ENCODE peak calls at places on chromosomes 16 and 17, in four cellular contexts. N, H, Z and T are unnamed samples.

GRCh38 chr16:73179671-73180370 is 131.9 kb upstream of the ZFHX3 start:
- DNase-seq in N (no peak), H (no peak), Z (no peak), T (no peak)

GRCh38 chr17:15279011-15279477 is 13.9 kb upstream of the PMP22 start:
- DNase-seq in N (no peak), H (peak; percentile 96), Z (no peak), T (no peak)

GRCh38 chr17:46099865-46100264 is 93.4 kb downstream of the KANSL1 start:
- DNase-seq in N (no peak), H (no peak), Z (no peak), T (no peak)

GRCh38 chr16:49889725-49890397 is 33.9 kb upstream of the ZNF423 start:
- DNase-seq in N (no peak), H (no peak), Z (no peak), T (no peak)

GRCh38 chr16:79982356-79982755 is 381.8 kb upstream of the MAF start:
- DNase-seq in N (no peak), H (no peak), Z (no peak), T (no peak)

GRCh38 chr17:82665226-82665625 is 17.0 kb upstream of the WDR45B start:
- DNase-seq in N (no peak), H (no peak), Z (no peak), T (no peak)

GRCh38 chr17:67606471-67606870 is 111.3 kb upstream of the NOL11 start:
- DNase-seq in N (no peak), H (no peak), Z (peak; percentile 38), T (no peak)

GRCh38 chr17:60630352-60630751 is 30.4 kb downstream of the PPM1D start:
- DNase-seq in N (no peak), H (no peak), Z (peak; percentile 38), T (no peak)

GRCh38 chr16:50802000-50802399 is 60.1 kb downstream of the CYLD start:
- DNase-seq in N (peak; percentile 70), H (no peak), Z (no peak), T (no peak)

GRCh38 chr17:73552300-73553088 is 91.8 kb downstream of the SDK2 start:
- DNase-seq in N (no peak), H (no peak), Z (no peak), T (peak; percentile 67)

GRCh38 chr17:67718325-67718941 is 697 bp downstream of the NOL11 start:
- DNase-seq in N (no peak), H (peak; percentile 32), Z (peak; percentile 5), T (no peak)

GRCh38 chr17:16363749-16364536 is 10.7 kb upstream of the CENPV start:
- DNase-seq in N (peak; percentile 94), H (peak; percentile 84), Z (peak; percentile 89), T (peak; percentile 81)

GRCh38 chr16:20678242-20678641 is 19.2 kb downstream of the ACSM1 start:
- DNase-seq in N (no peak), H (no peak), Z (no peak), T (no peak)

GRCh38 chr16:67915831-67916723 is 15.6 kb downstream of the CTRL start:
- DNase-seq in N (no peak), H (no peak), Z (no peak), T (no peak)

GRCh38 chr17:68533887-68534700 is 21.9 kb downstream of the PRKAR1A start:
- DNase-seq in N (no peak), H (peak; percentile 39), Z (no peak), T (no peak)

GRCh38 chr16:80931985-80932720 is 74.5 kb downstream of the CMC2 start:
- DNase-seq in N (peak; percentile 92), H (peak; percentile 71), Z (peak; percentile 9), T (no peak)

GRCh38 chr16:11260596-11260966 is 4.6 kb upstream of the SOCS1 start:
- DNase-seq in N (no peak), H (no peak), Z (no peak), T (no peak)

GRCh38 chr16:9816644-9817043 is 365.6 kb downstream of the GRIN2A start:
- DNase-seq in N (peak; percentile 47), H (no peak), Z (no peak), T (no peak)

GRCh38 chr16:49332589-49333267 is 40.9 kb upstream of the C16orf78 start:
- DNase-seq in N (peak; percentile 72), H (no peak), Z (no peak), T (no peak)

GRCh38 chr17:68396226-68396780 is 61.0 kb downstream of the WIPI1 start:
- DNase-seq in N (peak; percentile 60), H (no peak), Z (no peak), T (no peak)

GRCh38 chr17:17226451-17227265 is 10.3 kb downstream of the FLCN start:
- DNase-seq in N (no peak), H (no peak), Z (no peak), T (no peak)

GRCh38 chr16:13902677-13903076 is 17.3 kb upstream of the ERCC4 start:
- DNase-seq in N (no peak), H (no peak), Z (no peak), T (no peak)

GRCh38 chr16:30185683-30186421 is 2.5 kb downstream of the CORO1A start:
- DNase-seq in N (peak; percentile 94), H (no peak), Z (no peak), T (peak; percentile 87)

GRCh38 chr16:57270221-57271062 is 14.0 kb downstream of the PLLP start:
- DNase-seq in N (no peak), H (no peak), Z (no peak), T (no peak)

GRCh38 chr17:16339959-16340358 is 13.3 kb downstream of the CENPV start:
- DNase-seq in N (no peak), H (peak; percentile 87), Z (no peak), T (no peak)

GRCh38 chr16:72172105-72173034 is at the start of gene PMFBP1:
- DNase-seq in N (no peak), H (peak; percentile 67), Z (peak; percentile 56), T (peak; percentile 64)

GRCh38 chr16:57265850-57266530 is 18.5 kb downstream of the PLLP start:
- DNase-seq in N (no peak), H (no peak), Z (peak; percentile 24), T (peak; percentile 93)

GRCh38 chr16:6777624-6778023 is 555.0 kb upstream of the RBFOX1 start:
- DNase-seq in N (no peak), H (no peak), Z (no peak), T (no peak)

GRCh38 chr17:56912105-56912999 is 1.5 kb downstream of the TRIM25 start:
- DNase-seq in N (no peak), H (no peak), Z (peak; percentile 76), T (no peak)

GRCh38 chr17:56913000-56913866 is 616 bp downstream of the TRIM25 start:
- DNase-seq in N (no peak), H (no peak), Z (no peak), T (peak; percentile 91)

GRCh38 chr17:56914641-56915263 is 903 bp upstream of the TRIM25 start:
- DNase-seq in N (no peak), H (peak; percentile 17), Z (no peak), T (no peak)

GRCh38 chr17:56910509-56911235 is 3.2 kb downstream of the TRIM25 start:
- DNase-seq in N (no peak), H (no peak), Z (no peak), T (no peak)

GRCh38 chr17:56913867-56914640 is at the start of gene TRIM25:
- DNase-seq in N (peak; percentile 98), H (peak; percentile 93), Z (peak; percentile 90), T (peak; percentile 96)
- TF ChIP-seq EP300 in N (no peak), H (no peak), Z (peak; percentile 96), T (no peak)

GRCh38 chr17:4722678-4723240 is 8.5 kb upstream of the MED11 start:
- DNase-seq in N (no peak), H (no peak), Z (no peak), T (peak; percentile 51)

GRCh38 chr17:4719146-4719545 is 8.7 kb downstream of the ARRB2 start:
- DNase-seq in N (no peak), H (no peak), Z (no peak), T (no peak)

GRCh38 chr17:4720787-4721186 is 10.4 kb downstream of the ARRB2 start:
- DNase-seq in N (no peak), H (peak; percentile 81), Z (no peak), T (no peak)

GRCh38 chr17:4719684-4720221 is 9.3 kb downstream of the ARRB2 start:
- DNase-seq in N (no peak), H (peak; percentile 89), Z (no peak), T (peak; percentile 65)

DNA sequence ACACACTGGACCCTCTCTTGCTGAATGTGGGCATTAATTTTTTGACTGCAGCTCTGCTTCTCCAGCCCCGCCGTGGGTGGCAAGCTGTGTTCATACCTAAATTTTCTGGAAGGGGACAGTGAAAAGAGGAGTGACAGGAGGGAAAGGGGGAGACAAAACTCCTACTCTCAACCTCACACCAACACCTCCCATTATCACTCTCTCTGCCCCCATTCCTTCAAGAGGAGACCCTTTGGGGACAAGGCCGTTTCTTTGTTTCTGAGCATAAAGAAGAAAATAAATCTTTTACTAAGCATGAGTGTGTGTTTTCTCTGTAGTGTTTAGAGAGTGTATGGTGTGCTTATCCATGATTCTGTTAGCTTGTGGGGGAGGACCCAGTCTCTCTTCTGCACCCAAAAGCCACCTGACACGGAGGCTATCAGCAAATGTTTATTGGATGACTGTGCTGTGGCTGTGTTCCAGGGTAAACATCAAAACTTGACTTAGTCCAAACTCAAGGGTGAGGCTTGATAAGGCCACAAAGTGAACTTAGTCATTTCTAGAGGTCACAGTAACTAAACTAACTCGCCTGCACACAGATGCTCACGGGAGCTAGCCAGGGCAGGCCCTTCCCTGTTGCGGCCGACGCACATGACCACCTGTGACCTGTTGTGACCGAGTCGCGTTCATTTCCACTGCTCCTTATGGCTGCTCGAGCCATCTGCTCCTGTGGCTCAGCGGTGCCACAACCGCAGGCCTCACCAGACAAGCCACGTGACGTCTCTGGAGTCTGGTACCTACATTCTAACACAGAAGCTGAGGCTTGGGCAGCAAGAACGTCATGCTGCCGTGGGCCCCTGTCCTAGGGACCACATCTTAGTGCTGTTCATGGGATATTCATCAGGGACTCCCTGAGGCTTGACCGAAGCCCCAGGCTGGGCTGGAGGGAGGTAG is 9.8 kb upstream of the MED11 start:
- DNase-seq in N (no peak), H (peak; percentile 95), Z (no peak), T (peak; percentile 89)
- TF ChIP-seq EP300 in N (no peak), H (peak; percentile 84), Z (no peak), T (no peak)

GRCh38 chr17:39461113-39461910 is at the start of gene CDK12:
- DNase-seq in N (peak; percentile 99), H (peak; percentile 100), Z (peak; percentile 96), T (peak; percentile 97)
- TF ChIP-seq EP300 in N (no peak), H (no peak), Z (peak; percentile 98), T (no peak)

DNA sequence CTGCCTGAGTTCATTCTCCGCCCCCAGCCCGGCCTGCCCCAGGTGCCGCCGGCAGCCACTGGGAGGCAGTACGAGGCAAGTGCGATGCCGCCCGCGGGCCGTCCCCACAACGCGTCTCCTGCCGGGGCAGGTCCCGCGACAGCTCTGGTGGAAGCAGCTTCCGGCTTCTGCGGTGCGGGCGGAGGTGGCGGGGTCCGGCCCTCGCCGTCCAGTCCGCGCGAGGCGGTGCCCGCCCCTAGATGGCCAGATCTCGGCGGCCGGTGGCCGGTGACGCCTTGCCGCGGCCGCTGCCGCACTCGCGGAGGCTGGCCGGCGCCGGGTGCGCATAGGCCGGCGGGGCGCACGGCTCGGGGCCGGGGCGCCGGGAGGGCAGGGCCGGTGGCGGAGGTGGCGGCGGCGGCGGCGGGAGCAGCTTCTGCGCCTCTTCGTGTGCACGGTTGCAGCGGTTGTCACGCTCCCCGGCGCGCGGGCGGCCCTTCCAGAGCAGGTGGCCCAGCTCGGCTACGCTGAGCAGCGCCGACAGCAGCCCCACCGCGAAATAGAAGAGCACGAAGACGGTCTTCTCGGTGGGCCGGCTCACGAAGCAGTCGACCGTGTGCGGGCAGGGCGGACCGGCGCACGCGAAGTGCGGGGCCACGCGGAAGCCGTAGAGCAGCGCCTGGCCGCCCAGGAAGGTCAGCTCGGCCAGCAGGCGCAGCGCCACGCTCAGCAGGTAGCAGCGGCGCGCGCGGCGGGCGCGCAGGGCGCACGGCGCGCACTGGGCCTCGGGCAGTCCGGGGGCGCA is 1.6 kb downstream of the GJD3 start:
- DNase-seq in N (no peak), H (peak; percentile 93), Z (no peak), T (peak; percentile 86)
- TF ChIP-seq EP300 in N (no peak), H (no peak), Z (no peak), T (no peak)

GRCh38 chr17:35022536-35023063 is 40.9 kb downstream of the RFFL start:
- DNase-seq in N (peak; percentile 93), H (peak; percentile 82), Z (peak; percentile 38), T (peak; percentile 93)
- TF ChIP-seq EP300 in N (peak; percentile 81), H (no peak), Z (peak; percentile 76), T (no peak)